ENCODE peak calls at places on chromosomes 2 and 18, in ten cellular contexts. I, K, U, A, W, P, G, H, E and Z are unnamed samples.

GRCh38 chr18:8946046-8946838 is 156.3 kb upstream of the NDUFV2 start:
- DNase-seq in G (peak), P (no peak), I (no peak), A (no peak), E (no peak), W (peak), U (peak), K (no peak), H (no peak), Z (no peak)

GRCh38 chr2:85514323-85514722 is 24.6 kb upstream of the MAT2A start:
- DNase-seq in W (no peak), U (no peak), P (no peak), H (no peak), I (no peak), G (no peak), E (no peak), A (no peak), K (no peak), Z (no peak)

GRCh38 chr2:15940661-15941482 is 522 bp downstream of the MYCN start:
- DNase-seq in H (no peak), I (peak), P (no peak), U (peak), W (no peak), E (no peak), K (no peak), A (peak), G (no peak), Z (no peak)

GRCh38 chr2:215032153-215032552 is 106.3 kb downstream of the ABCA12 start:
- DNase-seq in G (no peak), U (no peak), A (no peak), P (no peak), K (no peak), H (no peak), W (no peak), E (no peak), I (no peak), Z (no peak)

GRCh38 chr2:177572236-177572671 is 179.7 kb downstream of the AGPS start:
- DNase-seq in W (no peak), E (peak), A (peak), P (no peak), H (no peak), U (no peak), I (no peak), K (no peak), G (no peak), Z (no peak)

GRCh38 chr2:167681234-167681633 is 566.2 kb downstream of the STK39 start:
- DNase-seq in A (no peak), U (no peak), H (no peak), E (no peak), K (no peak), I (no peak), W (no peak), G (no peak), P (no peak), Z (no peak)

GRCh38 chr18:6569813-6570212 is 155.1 kb upstream of the L3MBTL4 start:
- DNase-seq in U (no peak), K (no peak), A (peak), E (no peak), G (no peak), P (peak), W (no peak), I (no peak), H (no peak), Z (no peak)

GRCh38 chr2:2573658-2574293 is 242.7 kb upstream of the MYT1L start:
- DNase-seq in W (no peak), U (no peak), H (no peak), P (no peak), E (peak), I (no peak), A (no peak), G (no peak), K (no peak), Z (no peak)

GRCh38 chr2:57549642-57550102 is 496.9 kb upstream of the VRK2 start:
- DNase-seq in A (no peak), H (no peak), U (no peak), W (no peak), I (no peak), E (no peak), P (no peak), K (no peak), G (no peak), Z (no peak)

GRCh38 chr18:70293166-70293565 is 4.3 kb downstream of the SOCS6 start:
- DNase-seq in G (no peak), W (peak), K (no peak), H (no peak), U (no peak), P (no peak), A (no peak), I (no peak), E (no peak), Z (no peak)

GRCh38 chr2:24345937-24346336 is 14.4 kb downstream of the ITSN2 start:
- DNase-seq in H (no peak), K (no peak), U (no peak), I (no peak), E (peak), A (no peak), W (peak), G (no peak), P (no peak), Z (no peak)

GRCh38 chr2:96506016-96506906 is 1.1 kb upstream of the NEURL3 start:
- DNase-seq in U (no peak), W (no peak), G (no peak), A (no peak), I (no peak), K (peak), H (no peak), E (no peak), P (no peak), Z (no peak)

GRCh38 chr2:209091026-209091425 is 332.8 kb upstream of the MAP2 start:
- DNase-seq in G (no peak), K (no peak), A (no peak), W (no peak), H (no peak), E (no peak), U (no peak), I (no peak), P (no peak), Z (no peak)

GRCh38 chr18:7608174-7608550 is 41.0 kb downstream of the PTPRM start:
- DNase-seq in G (no peak), W (peak), H (no peak), U (peak), A (no peak), K (no peak), I (no peak), P (no peak), E (no peak), Z (no peak)

GRCh38 chr18:77617681-77618080 is 368.0 kb downstream of the GALR1 start:
- DNase-seq in G (no peak), K (no peak), U (no peak), A (no peak), W (no peak), H (no peak), P (no peak), I (no peak), E (no peak), Z (no peak)

GRCh38 chr18:55012041-55012440 is 52.8 kb upstream of the CCDC68 start:
- DNase-seq in A (no peak), P (no peak), I (no peak), K (no peak), E (no peak), H (no peak), W (no peak), G (no peak), U (no peak), Z (no peak)

GRCh38 chr2:110650346-110650745 is 27.5 kb downstream of the BUB1 start:
- DNase-seq in P (no peak), I (no peak), K (no peak), H (no peak), W (no peak), E (no peak), G (no peak), U (no peak), A (no peak), Z (no peak)

GRCh38 chr2:85745619-85746018 is 8.2 kb upstream of the ATOH8 start:
- DNase-seq in I (no peak), H (no peak), K (no peak), U (no peak), W (no peak), P (no peak), A (no peak), E (no peak), G (no peak), Z (no peak)

DNA sequence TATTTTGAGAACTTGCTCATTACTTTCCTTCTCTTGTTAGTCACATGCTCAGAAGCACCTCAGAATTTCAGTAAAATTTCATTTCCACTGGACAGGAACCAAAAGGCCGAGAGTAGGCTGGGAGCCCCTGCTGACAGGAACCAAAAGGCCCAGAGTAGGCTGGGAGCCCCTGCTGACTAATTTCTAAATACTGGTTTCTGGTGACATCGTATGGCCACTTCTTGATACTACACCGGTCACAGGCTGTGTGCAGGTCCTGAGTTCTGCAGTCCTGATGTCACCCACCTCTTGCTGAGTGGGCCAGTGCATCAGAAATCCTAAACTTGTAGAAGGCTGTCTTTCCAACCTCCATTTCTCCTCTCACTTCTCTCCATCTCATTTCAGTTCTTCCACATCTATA is 17.7 kb upstream of the EN1 start:
- DNase-seq in A (peak), E (peak), H (no peak), K (peak), U (peak), P (peak), W (peak), G (no peak), I (peak), Z (no peak)
- TF ChIP-seq CTCF in A (peak), E (peak), H (peak), K (peak), U (peak), P (peak), W (peak), G (peak), I (peak), Z (peak)

GRCh38 chr2:32678825-32679224 is 51.0 kb downstream of the TTC27 start:
- DNase-seq in H (no peak), G (no peak), A (no peak), U (peak), I (no peak), E (no peak), W (peak), K (no peak), P (no peak), Z (no peak)
- TF ChIP-seq CTCF in H (no peak), G (no peak), A (no peak), U (no peak), I (no peak), E (no peak), W (peak), K (no peak), P (no peak), Z (no peak)

GRCh38 chr2:100820346-100821254 is 661 bp downstream of the NPAS2 start:
- DNase-seq in K (no peak), U (no peak), E (no peak), H (no peak), P (no peak), A (peak), W (no peak), I (peak), G (no peak), Z (no peak)

GRCh38 chr2:100819365-100820345 is at the start of gene NPAS2:
- DNase-seq in E (peak), H (no peak), W (peak), I (peak), K (peak), P (peak), G (no peak), A (peak), U (peak), Z (no peak)

GRCh38 chr2:100822587-100823248 is 2.8 kb downstream of the NPAS2 start:
- DNase-seq in H (no peak), P (peak), U (peak), I (no peak), A (no peak), W (peak), K (no peak), G (no peak), E (peak), Z (no peak)

GRCh38 chr2:100821913-100822260 is 1.9 kb downstream of the NPAS2 start:
- DNase-seq in U (no peak), E (no peak), H (no peak), P (no peak), I (no peak), K (no peak), W (no peak), A (no peak), G (no peak), Z (no peak)

GRCh38 chr2:100821255-100821912 is 1.4 kb downstream of the NPAS2 start:
- DNase-seq in A (no peak), E (no peak), I (no peak), G (no peak), P (no peak), U (peak), K (no peak), W (no peak), H (no peak), Z (no peak)
- TF ChIP-seq CTCF in A (no peak), E (no peak), I (no peak), G (no peak), P (no peak), U (no peak), K (no peak), W (no peak), H (no peak), Z (no peak)

DNA sequence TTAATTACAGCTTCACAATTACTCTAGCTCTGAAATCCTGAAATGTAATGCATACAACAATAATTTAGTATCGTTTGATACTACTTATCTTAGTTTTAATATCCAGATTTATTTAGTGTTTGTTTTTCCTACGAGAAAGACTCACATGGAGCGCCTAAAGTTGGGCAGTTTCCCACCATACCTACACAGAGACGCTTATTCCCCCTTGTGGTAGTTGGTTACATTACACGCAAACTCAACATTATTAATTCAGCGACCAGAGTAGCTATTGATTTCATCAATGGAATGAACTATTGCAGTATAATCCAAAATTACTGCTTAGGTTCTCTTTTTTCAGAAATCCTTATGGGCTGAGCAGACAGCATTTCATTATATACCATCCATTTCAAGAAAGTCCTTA is 164.0 kb upstream of the REG3G start:
- DNase-seq in H (no peak), P (peak), E (peak), A (no peak), W (no peak), U (no peak), G (no peak), K (no peak), I (no peak), Z (no peak)
- TF ChIP-seq CTCF in H (peak), P (peak), E (peak), A (peak), W (no peak), U (peak), G (no peak), K (peak), I (peak), Z (peak)

GRCh38 chr2:238685713-238686112 is 162.2 kb upstream of the TWIST2 start:
- DNase-seq in W (no peak), I (no peak), K (no peak), P (no peak), A (no peak), E (no peak), H (no peak), G (no peak), U (no peak), Z (no peak)
- TF ChIP-seq CTCF in W (no peak), I (no peak), K (no peak), P (no peak), A (no peak), E (peak), H (no peak), G (no peak), U (no peak), Z (no peak)

DNA sequence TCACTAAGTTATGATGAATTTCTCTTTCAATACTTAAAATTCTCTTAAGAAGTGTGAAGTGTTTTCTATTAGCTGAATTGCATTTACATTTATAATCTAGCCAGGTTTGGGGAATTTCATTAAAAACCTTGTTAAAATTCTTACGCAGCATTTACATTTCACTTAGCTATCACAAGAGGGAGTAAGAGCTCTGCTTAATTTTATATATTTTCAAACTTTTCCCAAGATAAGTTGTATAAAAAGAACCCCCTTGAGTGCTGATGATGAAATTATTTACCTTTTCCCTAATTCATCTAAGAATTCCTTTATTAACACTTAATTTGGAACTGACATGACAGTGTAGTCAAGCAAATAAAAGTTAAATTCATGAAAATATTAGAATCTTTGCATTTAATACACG is 54.2 kb upstream of the ZSWIM2 start:
- DNase-seq in U (peak), I (no peak), H (no peak), E (no peak), W (no peak), K (no peak), G (no peak), A (no peak), P (no peak), Z (no peak)
- TF ChIP-seq CTCF in U (peak), I (no peak), H (peak), E (no peak), W (peak), K (peak), G (peak), A (peak), P (peak), Z (no peak)

GRCh38 chr2:74457129-74457548 is 1.1 kb upstream of the WBP1 start:
- DNase-seq in G (no peak), A (no peak), I (no peak), P (peak), H (no peak), K (no peak), U (peak), W (peak), E (no peak), Z (no peak)

GRCh38 chr2:74458957-74459290 is 686 bp downstream of the WBP1 start:
- DNase-seq in H (no peak), E (no peak), W (no peak), K (no peak), G (no peak), A (no peak), U (peak), I (no peak), P (no peak), Z (no peak)

GRCh38 chr2:74459377-74460118 is 1.3 kb downstream of the WBP1 start:
- DNase-seq in U (no peak), G (no peak), H (no peak), P (no peak), W (no peak), E (no peak), A (no peak), I (no peak), K (no peak), Z (no peak)

GRCh38 chr2:74458132-74458956 is at the start of gene WBP1:
- DNase-seq in W (peak), I (peak), H (peak), A (peak), K (peak), P (peak), E (peak), U (peak), G (peak), Z (peak)

GRCh38 chr2:74457549-74458131 is 598 bp upstream of the WBP1 start:
- DNase-seq in P (peak), H (peak), K (no peak), E (peak), W (no peak), A (peak), U (no peak), G (no peak), I (peak), Z (no peak)
- TF ChIP-seq CTCF in P (no peak), H (no peak), K (no peak), E (no peak), W (no peak), A (no peak), U (no peak), G (no peak), I (no peak), Z (no peak)

GRCh38 chr2:55419514-55420243 is at the start of gene CCDC88A:
- DNase-seq in W (peak), H (peak), I (peak), G (peak), P (peak), K (peak), A (peak), E (peak), U (peak), Z (peak)
- TF ChIP-seq CTCF in W (peak), H (peak), I (no peak), G (peak), P (peak), K (peak), A (no peak), E (peak), U (peak), Z (no peak)

DNA sequence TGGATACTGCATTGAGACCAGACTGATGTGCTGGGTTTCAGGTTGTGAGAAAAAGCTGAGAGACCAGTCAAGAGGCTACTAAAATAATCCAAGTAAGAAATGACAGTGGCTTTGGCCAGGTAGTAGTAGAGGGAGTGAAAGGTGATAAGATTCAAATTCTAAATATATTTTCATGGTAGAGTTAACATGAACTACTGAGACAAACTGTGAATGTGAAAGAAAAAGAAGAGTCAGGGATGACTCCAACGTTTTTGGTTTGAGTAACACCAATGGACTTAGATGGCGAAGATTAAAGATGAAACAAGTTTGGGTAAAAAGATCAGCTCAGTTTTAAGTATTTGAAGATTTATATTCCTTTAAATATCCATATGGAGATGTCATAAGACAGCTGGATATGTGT is 209.4 kb downstream of the ZEB2 start:
- DNase-seq in K (no peak), P (no peak), H (no peak), U (no peak), E (no peak), G (no peak), I (no peak), W (no peak), A (no peak), Z (no peak)
- TF ChIP-seq CTCF in K (no peak), P (no peak), H (no peak), U (no peak), E (no peak), G (no peak), I (no peak), W (no peak), A (no peak), Z (no peak)